ENCODE peak calls at places on chromosome 21, in seven cellular contexts. U is stimulated activated naive CD4-positive, alpha-beta T cell; I is colonic mucosa; A is RPMI7951; Y is heart right ventricle; B is CD8-positive, alpha-beta memory T cell; Q is pancreas. L is an unnamed sample.
A peak's percentile ranks its signal among the peaks of the same experiment; 100 is the strongest.

GRCh38 chr21:29610960-29611359 is 312.2 kb downstream of the BACH1 start:
- DNase-seq in U (no peak), I (no peak), A (no peak), Y (no peak), B (no peak), Q (no peak), L (no peak)

GRCh38 chr21:26142363-26142762 is 28.2 kb downstream of the APP start:
- DNase-seq in U (no peak), I (no peak), A (no peak), Y (no peak), B (no peak), Q (no peak), L (no peak)

GRCh38 chr21:38333290-38334272 is 76.8 kb downstream of the KCNJ15 start:
- DNase-seq in U (no peak), I (no peak), A (no peak), Y (peak; percentile 40), B (no peak), Q (no peak), L (no peak)

GRCh38 chr21:41507521-41508414 is at the start of gene TMPRSS2:
- DNase-seq in U (no peak), I (peak; percentile 90), A (no peak), Y (no peak), B (no peak), Q (peak; percentile 94), L (no peak)

GRCh38 chr21:39132248-39132647 is 51.0 kb downstream of the PSMG1 start:
- DNase-seq in U (no peak), I (no peak), A (no peak), Y (no peak), B (no peak), Q (no peak), L (no peak)

GRCh38 chr21:35686156-35686555 is 374.2 kb downstream of the SETD4 start:
- DNase-seq in U (no peak), I (no peak), A (no peak), Y (no peak), B (no peak), Q (no peak), L (no peak)

GRCh38 chr21:36718951-36719501 is 20.1 kb downstream of the SIM2 start:
- DNase-seq in U (no peak), I (peak; percentile 85), A (peak; percentile 86), Y (no peak), B (no peak), Q (no peak), L (peak; percentile 38)

GRCh38 chr21:43266534-43266933 is 97.7 kb downstream of the CRYAA start:
- DNase-seq in U (no peak), I (no peak), A (no peak), Y (no peak), B (no peak), Q (peak; percentile 0), L (no peak)

GRCh38 chr21:32030146-32030652 is 157.4 kb downstream of the HUNK start:
- DNase-seq in U (no peak), I (no peak), A (no peak), Y (no peak), B (no peak), Q (no peak), L (no peak)

GRCh38 chr21:15825699-15826098 is 95.9 kb downstream of the USP25 start:
- DNase-seq in U (no peak), I (no peak), A (no peak), Y (no peak), B (no peak), Q (no peak), L (no peak)

GRCh38 chr21:15139881-15140280 is 75.1 kb upstream of the NRIP1 start:
- DNase-seq in U (no peak), I (no peak), A (no peak), Y (no peak), B (no peak), Q (no peak), L (no peak)

GRCh38 chr21:44059710-44060109 is 47.5 kb upstream of the PWP2 start:
- DNase-seq in U (no peak), I (no peak), A (no peak), Y (no peak), B (no peak), Q (no peak), L (no peak)

GRCh38 chr21:25039461-25040380 is 567.6 kb downstream of the MRPL39 start:
- DNase-seq in U (no peak), I (no peak), A (peak; percentile 39), Y (no peak), B (no peak), Q (no peak), L (peak; percentile 83)

GRCh38 chr21:18147678-18148077 is 97.0 kb upstream of the CHODL start:
- DNase-seq in U (no peak), I (no peak), A (no peak), Y (no peak), B (no peak), Q (no peak), L (no peak)

GRCh38 chr21:32726742-32727477 is 903 bp downstream of the SYNJ1 start:
- DNase-seq in U (no peak), I (peak; percentile 53), A (peak; percentile 47), Y (no peak), B (peak; percentile 16), Q (no peak), L (peak; percentile 77)

GRCh38 chr21:35291034-35291433 is 241.9 kb upstream of the RUNX1 start:
- DNase-seq in U (no peak), I (no peak), A (no peak), Y (no peak), B (no peak), Q (no peak), L (no peak)

GRCh38 chr21:34807881-34808568 is 139.2 kb downstream of the CLIC6 start:
- DNase-seq in U (no peak), I (no peak), A (peak; percentile 91), Y (no peak), B (no peak), Q (no peak), L (no peak)

GRCh38 chr21:46556802-46557201 is 48.1 kb downstream of the S100B start:
- DNase-seq in U (no peak), I (no peak), A (no peak), Y (no peak), B (no peak), Q (no peak), L (no peak)

GRCh38 chr21:43600642-43601397 is 58.5 kb downstream of the HSF2BP start:
- DNase-seq in U (no peak), I (no peak), A (peak; percentile 86), Y (no peak), B (no peak), Q (no peak), L (no peak)

GRCh38 chr21:31132574-31133242 is 94.4 kb upstream of the KRTAP19-8 start:
- DNase-seq in U (peak; percentile 69), I (no peak), A (peak; percentile 73), Y (no peak), B (peak; percentile 89), Q (no peak), L (no peak)

GRCh38 chr21:25080706-25081495 is 526.4 kb downstream of the MRPL39 start:
- DNase-seq in U (no peak), I (no peak), A (peak; percentile 10), Y (no peak), B (no peak), Q (no peak), L (no peak)

GRCh38 chr21:29382029-29382654 is 83.4 kb downstream of the BACH1 start:
- DNase-seq in U (no peak), I (no peak), A (peak; percentile 59), Y (no peak), B (no peak), Q (no peak), L (no peak)

GRCh38 chr21:46079357-46080170 is 18.3 kb upstream of the COL6A2 start:
- DNase-seq in U (no peak), I (no peak), A (peak; percentile 98), Y (peak; percentile 36), B (no peak), Q (no peak), L (no peak)

GRCh38 chr21:45867041-45867630 is 114.4 kb upstream of the COL6A1 start:
- DNase-seq in U (no peak), I (no peak), A (no peak), Y (no peak), B (no peak), Q (no peak), L (no peak)

GRCh38 chr21:44711327-44712202 is at the start of gene TSPEAR:
- DNase-seq in U (no peak), I (no peak), A (no peak), Y (no peak), B (no peak), Q (no peak), L (no peak)

GRCh38 chr21:33668180-33668579 is 25.9 kb downstream of the ITSN1 start:
- DNase-seq in U (no peak), I (no peak), A (peak; percentile 70), Y (no peak), B (no peak), Q (no peak), L (peak; percentile 67)

GRCh38 chr21:37474342-37474741 is 107.8 kb downstream of the DYRK1A start:
- DNase-seq in U (no peak), I (no peak), A (no peak), Y (no peak), B (no peak), Q (no peak), L (no peak)

GRCh38 chr21:33836408-33836807 is 79.2 kb downstream of the ATP5PO start:
- DNase-seq in U (no peak), I (no peak), A (peak; percentile 26), Y (no peak), B (no peak), Q (no peak), L (no peak)

GRCh38 chr21:45640888-45641479 is 2.5 kb upstream of the PCBP3 start:
- DNase-seq in U (no peak), I (peak; percentile 62), A (peak; percentile 81), Y (peak; percentile 53), B (no peak), Q (peak; percentile 30), L (no peak)

GRCh38 chr21:42469272-42469671 is 26.8 kb downstream of the RSPH1 start:
- DNase-seq in U (no peak), I (peak; percentile 73), A (no peak), Y (no peak), B (no peak), Q (no peak), L (no peak)

GRCh38 chr21:38661296-38662223 is 144.2 kb upstream of the ETS2 start:
- DNase-seq in U (no peak), I (peak; percentile 38), A (peak; percentile 33), Y (peak; percentile 38), B (no peak), Q (no peak), L (no peak)

GRCh38 chr21:28822882-28823335 is 169.8 kb downstream of the LTN1 start:
- DNase-seq in U (no peak), I (peak; percentile 67), A (no peak), Y (no peak), B (no peak), Q (no peak), L (peak; percentile 34)

GRCh38 chr21:46667735-46668380 is 32.4 kb downstream of the PRMT2 start:
- DNase-seq in U (no peak), I (no peak), A (peak; percentile 43), Y (no peak), B (no peak), Q (no peak), L (no peak)